ENCODE peak calls at places on chromosomes 11 and 22, in four cellular contexts. D is H1, L is HepG2, W is GM12878. N is an unnamed sample. For H3K36me3, the result is how much of the 10 kb centered on the place peaks cover.

GRCh38 chr11:93570759-93571413 is 27.7 kb upstream of the SMCO4 start:
- DNase-seq in D (no peak), L (peak), W (no peak), N (no peak)

GRCh38 chr11:31812392-31813241 is 1.5 kb upstream of the PAX6 start:
- DNase-seq in D (peak), L (peak), W (no peak), N (peak)

GRCh38 chr11:109264128-109264527 is 157.9 kb upstream of the C11orf87 start:
- DNase-seq in D (no peak), L (no peak), W (no peak), N (no peak)

GRCh38 chr22:40345271-40345670 is 1.0 kb upstream of the ADSL start:
- DNase-seq in D (no peak), L (no peak), W (no peak), N (no peak)

GRCh38 chr11:12160231-12160630 is 49.8 kb downstream of the MICAL2 start:
- DNase-seq in D (no peak), L (no peak), W (no peak), N (no peak)

GRCh38 chr11:97854357-97854756 is 1166.4 kb upstream of the CNTN5 start:
- DNase-seq in D (no peak), L (no peak), W (no peak), N (no peak)

GRCh38 chr11:130918081-130918480 is 1.8 kb upstream of the SNX19 start:
- DNase-seq in D (no peak), L (no peak), W (no peak), N (no peak)

GRCh38 chr22:32354360-32355351 is 3.0 kb upstream of the RFPL3 start:
- DNase-seq in D (no peak), L (no peak), W (no peak), N (no peak)

GRCh38 chr22:27101288-27101687 is 443.9 kb downstream of the MIAT start:
- DNase-seq in D (no peak), L (no peak), W (no peak), N (no peak)

GRCh38 chr22:40322061-40322460 is 24.2 kb upstream of the ADSL start:
- DNase-seq in D (no peak), L (no peak), W (no peak), N (no peak)

GRCh38 chr11:115678942-115679341 is 174.7 kb upstream of the CADM1 start:
- DNase-seq in D (peak), L (peak), W (no peak), N (no peak)

GRCh38 chr22:45538284-45538683 is 35.6 kb downstream of the FBLN1 start:
- DNase-seq in D (no peak), L (no peak), W (no peak), N (no peak)

GRCh38 chr22:22752556-22753477 is 108.4 kb downstream of the GGTLC2 start:
- DNase-seq in D (peak), L (no peak), W (no peak), N (no peak)

GRCh38 chr11:91742155-91742554 is 482.5 kb upstream of the FAT3 start:
- DNase-seq in D (no peak), L (no peak), W (no peak), N (no peak)

GRCh38 chr11:106974831-106975230 is 43.4 kb downstream of the GUCY1A2 start:
- DNase-seq in D (no peak), L (no peak), W (no peak), N (no peak)

GRCh38 chr11:2565447-2566222 is 120.8 kb downstream of the KCNQ1 start:
- DNase-seq in D (no peak), L (no peak), W (no peak), N (no peak)

GRCh38 chr22:43181321-43182076 is 5.4 kb downstream of the TTLL12 start:
- DNase-seq in D (no peak), L (no peak), W (no peak), N (no peak)

GRCh38 chr11:89487016-89487415 is 4.2 kb downstream of the NOX4 start:
- DNase-seq in D (no peak), L (no peak), W (no peak), N (no peak)

GRCh38 chr22:39471421-39472141 is 14.8 kb downstream of the MGAT3 start:
- DNase-seq in D (no peak), L (no peak), W (peak), N (no peak)

GRCh38 chr11:126084608-126084912 is 21.9 kb upstream of the CDON start:
- DNase-seq in D (no peak), L (no peak), W (no peak), N (no peak)

GRCh38 chr22:45629469-45630089 is 42.1 kb upstream of the ATXN10 start:
- DNase-seq in D (no peak), L (peak), W (no peak), N (peak)

GRCh38 chr11:128903248-128904041 is 12.3 kb downstream of the KCNJ5 start:
- DNase-seq in D (peak), L (no peak), W (no peak), N (no peak)

GRCh38 chr11:34512810-34513673 is 552 bp downstream of the ELF5 start:
- DNase-seq in D (peak), L (peak), W (peak), N (peak)

GRCh38 chr11:1226226-1226961 is 3.5 kb downstream of the MUC5B start:
- DNase-seq in D (peak), L (no peak), W (no peak), N (peak)

GRCh38 chr11:123055132-123055924 is 6.6 kb downstream of the HSPA8 start:
- DNase-seq in D (no peak), L (no peak), W (no peak), N (no peak)

GRCh38 chr11:70158201-70158600 is 44.9 kb upstream of the FADD start:
- DNase-seq in D (peak), L (peak), W (no peak), N (peak)

GRCh38 chr11:2834893-2835767 is 50.4 kb downstream of the CDKN1C start:
- DNase-seq in D (no peak), L (peak), W (no peak), N (no peak)

GRCh38 chr11:96096360-96096759 is 172.5 kb upstream of the MTMR2 start:
- DNase-seq in D (no peak), L (no peak), W (no peak), N (no peak)

GRCh38 chr11:125772834-125773505 is 5.7 kb downstream of the PATE2 start:
- DNase-seq in D (no peak), L (no peak), W (no peak), N (no peak)

GRCh38 chr11:32087602-32088001 is 3.3 kb upstream of the RCN1 start:
- DNase-seq in D (no peak), L (no peak), W (no peak), N (no peak)

GRCh38 chr11:27786331-27786730 is 86.1 kb upstream of the BDNF start:
- DNase-seq in D (no peak), L (no peak), W (no peak), N (no peak)

GRCh38 chr22:30400159-30400558 is 3.3 kb downstream of the SEC14L2 start:
- DNase-seq in D (no peak), L (no peak), W (no peak), N (no peak)

GRCh38 chr11:47470671-47471070 is 21.7 kb upstream of the RAPSN start:
- DNase-seq in D (no peak), L (no peak), W (no peak), N (no peak)
- H3K36me3 ChIP-seq in D (half or more), L (under half), W (half or more), N (half or more)

GRCh38 chr22:38203855-38204497 is 2.2 kb downstream of the MAFF start:
- DNase-seq in D (no peak), L (no peak), W (no peak), N (no peak)
- TF ChIP-seq TCF12 in D (no peak), L (no peak), W (no peak), N (no peak)

GRCh38 chr22:19501897-19502447 is 22.2 kb downstream of the CLDN5 start:
- DNase-seq in D (no peak), L (no peak), W (no peak), N (no peak)

GRCh38 chr22:19498154-19498865 is 18.6 kb downstream of the CDC45 start:
- DNase-seq in D (no peak), L (no peak), W (no peak), N (no peak)

GRCh38 chr22:19499236-19499879 is 19.6 kb downstream of the CDC45 start:
- DNase-seq in D (no peak), L (no peak), W (no peak), N (no peak)

GRCh38 chr22:19498866-19499190 is 19.1 kb downstream of the CDC45 start:
- DNase-seq in D (no peak), L (no peak), W (no peak), N (no peak)

DNA sequence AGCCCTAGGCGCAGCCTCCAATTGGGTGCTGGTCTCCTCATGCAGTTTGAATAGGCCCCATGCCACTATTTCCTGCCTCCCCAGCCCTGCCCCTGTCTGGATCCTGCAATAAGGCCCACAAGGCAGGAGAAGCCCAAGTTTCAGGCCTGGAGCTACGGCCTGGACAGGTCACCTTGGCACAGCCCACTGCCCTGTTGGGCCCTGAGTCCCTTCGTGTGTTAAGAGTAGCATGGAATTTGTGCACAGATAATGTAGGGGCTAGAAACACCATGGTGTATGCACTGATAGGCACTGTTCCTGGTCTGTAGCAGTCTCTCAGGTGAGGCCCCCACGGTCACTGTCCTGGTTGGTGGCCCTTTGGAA is 20.1 kb downstream of the CDC45 start:
- DNase-seq in D (no peak), L (no peak), W (no peak), N (no peak)
- H3K36me3 ChIP-seq in D (under half), L (under half), W (under half), N (under half)

DNA sequence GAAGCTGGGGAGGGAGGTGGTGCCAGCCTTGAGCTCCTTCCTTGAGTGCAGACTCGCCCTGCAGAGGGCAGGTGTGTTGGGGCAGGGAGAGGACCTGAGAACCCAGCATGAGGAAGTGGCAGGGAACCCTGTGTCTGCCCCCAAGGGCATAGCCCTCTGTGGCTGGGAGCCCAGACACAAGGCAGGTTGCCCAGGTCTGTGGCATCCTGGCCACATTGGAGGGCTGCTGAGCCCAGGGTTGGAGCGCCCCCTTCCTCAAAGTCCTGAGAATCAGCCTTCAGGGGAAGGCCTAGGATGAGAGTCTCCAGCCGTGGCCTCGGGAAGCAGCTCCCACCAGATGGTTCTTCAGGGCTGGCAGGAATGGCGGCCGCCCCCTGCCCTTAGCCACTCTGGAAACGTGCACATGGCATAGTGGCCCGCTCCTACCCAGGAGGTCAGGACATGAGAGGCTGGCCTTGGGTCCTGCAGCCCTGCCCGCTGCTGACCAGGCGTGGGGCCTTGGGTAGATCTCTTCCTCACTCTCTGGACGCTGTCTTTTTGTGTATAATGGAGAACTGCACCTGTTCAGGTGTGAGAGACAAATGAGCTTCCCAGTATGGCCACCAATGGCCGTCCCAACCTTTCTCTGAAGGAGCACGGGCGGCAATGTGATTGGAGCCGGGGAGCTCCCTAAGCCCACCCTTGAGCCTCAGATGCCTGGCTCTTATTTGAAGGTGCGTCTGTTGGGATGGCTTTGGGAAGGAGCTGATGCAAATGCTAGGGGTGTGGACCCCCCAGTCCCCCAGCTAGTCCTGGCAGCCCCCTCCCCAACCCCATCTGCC is 4.5 kb upstream of the CDC42BPG start:
- DNase-seq in D (peak), L (no peak), W (no peak), N (no peak)
- TF ChIP-seq TCF12 in D (no peak), L (no peak), W (peak), N (no peak)

GRCh38 chr11:6486938-6487337 is 5.6 kb downstream of the TIMM10B start:
- DNase-seq in D (no peak), L (no peak), W (no peak), N (no peak)
- H3K36me3 ChIP-seq in D (under half), L (under half), W (under half), N (under half)

DNA sequence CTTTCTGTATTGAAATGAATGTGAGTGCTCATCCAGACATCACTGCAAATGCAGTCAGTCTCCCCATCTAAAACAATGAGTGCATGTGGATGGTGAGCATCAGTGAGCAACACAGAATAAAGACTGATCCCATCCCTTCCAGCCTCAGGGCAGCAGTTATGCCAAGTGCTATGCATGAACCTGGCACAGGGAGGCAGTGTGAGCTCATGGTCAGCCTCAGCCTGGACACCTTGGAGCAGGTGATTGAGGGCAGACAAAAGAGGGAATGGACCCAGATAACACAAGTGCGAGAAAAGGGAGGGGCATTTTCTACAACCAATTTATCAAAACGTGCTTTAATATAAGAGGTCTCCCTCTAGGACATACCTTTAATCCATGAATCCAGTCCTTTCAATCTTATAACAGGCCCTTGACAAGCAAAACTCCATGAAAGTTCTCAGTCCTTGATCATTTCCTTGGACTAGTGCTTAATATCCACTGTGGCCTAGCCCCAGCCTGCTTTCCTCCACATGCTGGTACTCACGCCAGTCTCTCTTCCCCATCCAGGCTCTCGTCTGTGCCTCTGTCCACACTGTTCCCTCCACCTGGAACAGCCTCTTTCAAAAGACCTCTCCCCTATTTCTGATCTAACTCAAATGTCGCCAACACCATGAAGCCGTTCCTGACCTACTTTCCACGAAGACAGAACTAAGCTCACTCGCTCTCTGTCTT is 50.5 kb upstream of the LRRC55 start:
- DNase-seq in D (peak), L (peak), W (no peak), N (peak)
- TF ChIP-seq TCF12 in D (no peak), L (no peak), W (no peak), N (no peak)

GRCh38 chr11:65529475-65530156 is 4.7 kb downstream of the SCYL1 start:
- DNase-seq in D (no peak), L (peak), W (no peak), N (peak)
- H3K36me3 ChIP-seq in D (under half), L (under half), W (under half), N (under half)

DNA sequence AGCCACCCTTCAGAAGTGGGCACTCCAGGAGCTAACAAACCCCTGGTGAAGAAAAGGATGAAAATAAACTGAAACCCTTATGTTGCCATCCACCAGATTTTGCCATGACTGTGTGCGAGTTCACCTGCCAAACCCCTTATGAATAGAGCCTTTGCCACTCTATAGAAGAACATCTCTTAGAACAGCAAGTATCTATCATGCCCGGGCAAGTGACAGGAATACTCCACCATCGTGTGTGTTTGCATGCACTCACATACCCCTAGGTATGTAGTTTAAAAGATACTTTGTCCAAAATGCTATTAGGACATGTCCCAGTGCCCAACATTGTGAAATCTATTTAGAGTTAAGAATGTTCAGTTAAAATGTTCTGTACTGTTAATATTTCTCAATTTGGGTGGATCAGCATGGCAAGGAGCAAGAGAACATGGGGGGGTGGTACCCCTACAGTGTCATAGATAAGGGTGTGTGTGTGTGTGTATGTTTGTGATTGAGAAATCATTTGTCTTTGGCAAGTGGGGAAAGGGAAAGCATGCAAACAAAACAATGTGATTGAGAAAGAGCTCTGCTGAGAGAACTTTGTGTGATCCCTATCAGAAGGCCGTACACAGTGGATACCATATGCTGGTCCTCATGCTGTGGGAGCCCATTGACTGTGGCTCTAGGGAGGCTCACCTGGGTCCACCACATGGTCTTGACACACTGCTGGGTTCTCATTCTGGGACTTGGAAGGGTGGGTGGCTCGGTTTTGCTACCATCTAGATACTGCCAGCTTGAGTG is 94.9 kb downstream of the ZBTB16 start:
- DNase-seq in D (no peak), L (peak), W (no peak), N (no peak)
- TF ChIP-seq TCF12 in D (no peak), L (no peak), W (no peak), N (no peak)

DNA sequence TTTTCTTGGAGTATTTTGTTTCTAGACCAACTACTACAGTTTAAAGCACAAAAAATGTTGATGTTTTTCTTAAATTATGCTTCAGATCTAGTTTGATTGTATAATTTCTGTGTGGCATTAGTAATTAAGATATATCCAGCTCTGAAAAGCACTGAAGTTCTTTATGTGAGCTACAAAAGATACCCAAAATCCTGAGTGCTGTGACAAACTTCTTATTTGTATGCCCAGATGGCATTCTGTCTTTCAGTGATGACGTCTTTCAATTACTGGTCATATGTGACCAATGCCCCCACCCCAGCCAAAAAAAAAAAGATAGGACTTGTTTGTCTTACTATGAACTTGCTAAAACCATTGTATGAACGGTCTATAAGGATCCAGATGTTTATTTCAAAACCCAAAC is 51.3 kb downstream of the BIRC2 start:
- DNase-seq in D (no peak), L (no peak), W (no peak), N (no peak)
- H3K36me3 ChIP-seq in D (under half), L (under half), W (under half), N (half or more)